ENCODE peak calls at places on chromosomes 13 and 19, in nine cellular contexts. A, U, L, T, H, V, N, W and Z are unnamed samples.

GRCh38 chr19:11180346-11180745 is 17.0 kb downstream of the KANK2 start:
- DNase-seq in A (no peak), U (no peak), L (no peak), T (no peak), H (no peak), V (no peak), N (no peak), W (no peak), Z (no peak)

GRCh38 chr19:38201731-38202130 is 22.3 kb downstream of the DPF1 start:
- DNase-seq in A (no peak), U (no peak), L (no peak), T (no peak), H (no peak), V (no peak), N (no peak), W (no peak), Z (no peak)

GRCh38 chr19:4328243-4328990 is 10.2 kb downstream of the STAP2 start:
- DNase-seq in A (peak), U (peak), L (peak), T (peak), H (peak), V (peak), N (no peak), W (peak), Z (peak)

GRCh38 chr13:80463673-80464352 is 122.9 kb upstream of the SPRY2 start:
- DNase-seq in A (no peak), U (no peak), L (no peak), T (no peak), H (no peak), V (no peak), N (no peak), W (peak), Z (no peak)

GRCh38 chr13:34208326-34208725 is 390.4 kb downstream of the RFC3 start:
- DNase-seq in A (peak), U (no peak), L (no peak), T (no peak), H (no peak), V (no peak), N (peak), W (no peak), Z (no peak)

GRCh38 chr19:1503089-1503924 is 9.5 kb downstream of the ADAMTSL5 start:
- DNase-seq in A (peak), U (peak), L (peak), T (peak), H (peak), V (peak), N (no peak), W (peak), Z (peak)

GRCh38 chr19:1269065-1269477 is at the start of gene CIRBP:
- DNase-seq in A (peak), U (peak), L (peak), T (peak), H (peak), V (peak), N (peak), W (peak), Z (peak)

GRCh38 chr19:3867971-3868769 is 668 bp downstream of the ZFR2 start:
- DNase-seq in A (no peak), U (no peak), L (no peak), T (no peak), H (no peak), V (no peak), N (no peak), W (no peak), Z (peak)

GRCh38 chr13:48769107-48769704 is 115.5 kb downstream of the CYSLTR2 start:
- DNase-seq in A (peak), U (peak), L (peak), T (peak), H (peak), V (no peak), N (peak), W (peak), Z (peak)